ENCODE peak calls at places on chromosomes 4 and X, in four cellular contexts. K is spleen, R is mammary epithelial cell, D is foreskin keratinocyte. Z is an unnamed sample.

GRCh38 chrX:11267311-11267910 is 25.8 kb upstream of the AMELX start:
- DNase-seq in K (no peak), D (no peak), R (no peak), Z (no peak)

GRCh38 chrX:46327229-46328081 is 217.8 kb downstream of the ZNF674 start:
- DNase-seq in R (peak; percentile 83), K (no peak), D (peak; percentile 88), Z (no peak)

GRCh38 chr4:165328101-165328425 is 594 bp downstream of the MSMO1 start:
- DNase-seq in R (no peak), D (no peak), K (no peak), Z (no peak)

GRCh38 chr4:7804759-7805385 is 134.8 kb downstream of the AFAP1 start:
- DNase-seq in D (no peak), K (peak; percentile 49), R (no peak), Z (no peak)

GRCh38 chrX:101057095-101057714 is 5.3 kb upstream of the TRMT2B start:
- DNase-seq in D (peak; percentile 79), K (no peak), R (peak; percentile 57), Z (no peak)

GRCh38 chr4:7759221-7759620 is 180.4 kb downstream of the AFAP1 start:
- DNase-seq in K (peak; percentile 70), R (no peak), D (no peak), Z (no peak)

GRCh38 chr4:48779095-48779997 is 733 bp downstream of the FRYL start:
- DNase-seq in K (peak; percentile 95), R (peak; percentile 52), D (peak; percentile 54), Z (peak; percentile 49)

GRCh38 chr4:143458966-143459365 is 54.5 kb upstream of the SMARCA5 start:
- DNase-seq in R (no peak), K (no peak), D (no peak), Z (no peak)

GRCh38 chr4:517806-518070 is 18.7 kb downstream of the PIGG start:
- DNase-seq in R (no peak), D (no peak), K (no peak), Z (no peak)

GRCh38 chr4:92047209-92047877 is 256.4 kb upstream of the GRID2 start:
- DNase-seq in K (no peak), R (no peak), D (peak; percentile 23), Z (no peak)

GRCh38 chr4:7236847-7237246 is 44.5 kb downstream of the SORCS2 start:
- DNase-seq in D (no peak), R (no peak), K (no peak), Z (no peak)

GRCh38 chr4:173243917-173244658 is 75.5 kb downstream of the GALNT7 start:
- DNase-seq in R (no peak), K (no peak), D (no peak), Z (no peak)

GRCh38 chr4:173243321-173243720 is 74.7 kb downstream of the GALNT7 start:
- DNase-seq in D (peak; percentile 89), K (no peak), R (peak; percentile 88), Z (no peak)

GRCh38 chr4:173237722-173238121 is 69.1 kb downstream of the GALNT7 start:
- DNase-seq in K (no peak), D (no peak), R (no peak), Z (no peak)

GRCh38 chr4:173242466-173243250 is 74.0 kb downstream of the GALNT7 start:
- DNase-seq in K (no peak), R (peak; percentile 19), D (peak; percentile 37), Z (no peak)

DNA sequence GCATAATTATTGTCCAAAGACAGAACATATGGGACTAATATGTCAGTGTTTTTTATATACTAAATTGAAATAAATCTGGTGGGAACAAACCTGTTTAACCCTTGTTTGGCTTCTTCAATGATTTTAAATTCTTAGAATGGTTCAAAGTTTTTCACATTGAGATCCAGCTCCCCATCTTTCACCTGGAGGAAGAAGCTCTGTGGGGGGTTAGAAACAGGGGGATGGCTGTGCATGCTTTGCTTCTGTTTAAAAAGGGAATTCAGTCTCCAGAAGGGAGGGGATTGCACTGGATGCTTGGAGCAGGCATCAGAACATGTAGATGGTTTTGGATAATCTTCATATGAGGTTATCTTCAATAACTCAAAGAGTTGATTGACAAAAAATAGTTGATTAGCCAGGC is 72.1 kb downstream of the GALNT7 start:
- DNase-seq in K (no peak), D (no peak), R (no peak), Z (no peak)
- H3K27ac ChIP-seq in K (no peak overlapping the region), D (no peak overlapping the region), R (no peak overlapping the region), Z (no peak overlapping the region)

DNA sequence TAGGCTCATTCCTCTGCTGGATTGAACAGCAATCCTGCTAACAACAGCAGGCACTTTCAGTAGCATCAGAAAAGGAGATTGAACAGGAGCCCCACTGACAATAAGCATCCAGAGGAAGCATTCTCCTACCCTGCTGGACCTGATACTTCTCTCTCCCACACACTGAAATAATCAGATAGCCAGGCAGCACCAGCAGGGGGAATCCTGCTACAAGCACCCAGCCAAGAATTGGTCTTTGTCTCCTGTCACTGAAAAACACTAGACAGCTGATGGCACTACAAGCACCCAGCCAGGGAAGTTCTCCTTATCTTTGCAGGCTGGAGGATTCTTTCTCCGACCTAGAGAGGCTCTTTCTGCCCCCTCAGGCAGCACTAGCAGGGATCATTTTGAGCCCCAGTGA is 444.3 kb upstream of the GRIA3 start:
- DNase-seq in D (peak; percentile 2), K (no peak), R (no peak), Z (no peak)
- TF ChIP-seq CTCF in D (no peak), K (no peak), R (no peak), Z (no peak)

DNA sequence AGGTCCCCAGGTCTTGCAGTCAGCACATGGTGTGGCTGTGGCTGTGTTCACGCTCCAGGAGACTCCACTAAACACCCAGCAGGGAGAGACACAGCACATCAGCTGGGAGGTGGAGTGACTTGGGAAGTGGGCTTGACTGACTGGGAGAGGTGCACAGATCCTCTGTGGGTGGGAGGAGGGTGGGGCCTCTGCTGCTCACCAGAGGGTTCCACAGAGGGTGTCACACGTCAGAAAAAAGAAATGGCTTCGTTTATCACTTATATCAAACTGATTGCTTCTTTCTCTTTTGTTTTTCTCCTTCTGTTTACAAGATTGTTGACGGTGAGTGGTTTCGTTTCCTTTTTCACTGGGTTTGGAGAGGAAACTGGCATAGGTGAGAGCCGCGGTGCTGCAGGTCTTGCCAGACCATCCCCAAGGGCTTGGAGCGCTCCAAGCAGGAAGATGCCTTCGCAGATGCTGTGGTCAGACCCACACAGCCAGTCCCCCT is 24.8 kb upstream of the FAM193A start:
- DNase-seq in R (no peak), K (no peak), D (no peak), Z (no peak)
- H3K27ac ChIP-seq in R (no peak overlapping the region), K (no peak overlapping the region), D (no peak overlapping the region), Z (no peak overlapping the region)

GRCh38 chrX:102154900-102155805 is 624 bp downstream of the BEX5 start:
- DNase-seq in R (no peak), D (no peak), K (peak; percentile 77), Z (peak; percentile 4)

GRCh38 chrX:102155806-102156179 is at the start of gene BEX5:
- DNase-seq in K (peak; percentile 83), D (no peak), R (no peak), Z (peak; percentile 54)

DNA sequence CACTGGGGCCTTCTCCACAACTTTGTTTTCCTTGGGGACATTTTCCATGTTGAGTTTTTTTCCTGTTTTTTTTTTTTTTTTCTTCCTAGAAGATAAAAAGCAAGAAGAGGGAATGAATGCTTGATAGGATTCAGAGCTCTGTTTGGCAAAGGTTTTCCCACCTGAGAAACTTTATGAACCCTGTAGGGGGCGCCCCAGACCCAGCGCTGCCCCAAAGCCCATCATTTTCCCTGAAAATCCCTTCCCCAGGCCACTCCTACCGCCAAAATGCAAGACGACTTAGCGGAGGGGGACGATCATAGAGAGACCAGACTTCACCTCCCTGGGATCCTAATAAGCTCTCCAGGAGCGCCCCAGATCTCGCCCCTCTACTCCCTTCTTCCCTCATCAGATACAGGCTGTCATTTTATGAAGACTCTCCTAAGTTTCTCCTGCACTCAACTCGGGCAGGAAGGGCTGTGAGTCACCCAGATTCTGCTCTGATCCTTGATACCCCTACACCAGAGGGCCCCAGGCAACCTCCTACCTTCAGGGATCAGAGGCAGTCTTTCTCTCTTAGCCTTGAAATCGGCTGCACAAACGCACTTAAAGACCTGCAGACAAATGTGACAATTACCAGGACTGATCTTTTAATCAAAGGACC is 1.4 kb downstream of the BEX5 start:
- DNase-seq in K (no peak), D (no peak), R (no peak), Z (peak; percentile 3)
- TF ChIP-seq CTCF in K (no peak), D (no peak), R (no peak), Z (no peak)

GRCh38 chr4:113559947-113560346 is 201.6 kb downstream of the CAMK2D start:
- DNase-seq in D (no peak), R (no peak), K (no peak), Z (no peak)

GRCh38 chr4:113560579-113560978 is 201.0 kb downstream of the CAMK2D start:
- DNase-seq in K (no peak), D (no peak), R (no peak), Z (no peak)

GRCh38 chr4:113563691-113564378 is 197.7 kb downstream of the CAMK2D start:
- DNase-seq in D (no peak), R (no peak), K (no peak), Z (no peak)

GRCh38 chr4:113561758-113562157 is 199.8 kb downstream of the CAMK2D start:
- DNase-seq in D (no peak), K (no peak), R (no peak), Z (no peak)

DNA sequence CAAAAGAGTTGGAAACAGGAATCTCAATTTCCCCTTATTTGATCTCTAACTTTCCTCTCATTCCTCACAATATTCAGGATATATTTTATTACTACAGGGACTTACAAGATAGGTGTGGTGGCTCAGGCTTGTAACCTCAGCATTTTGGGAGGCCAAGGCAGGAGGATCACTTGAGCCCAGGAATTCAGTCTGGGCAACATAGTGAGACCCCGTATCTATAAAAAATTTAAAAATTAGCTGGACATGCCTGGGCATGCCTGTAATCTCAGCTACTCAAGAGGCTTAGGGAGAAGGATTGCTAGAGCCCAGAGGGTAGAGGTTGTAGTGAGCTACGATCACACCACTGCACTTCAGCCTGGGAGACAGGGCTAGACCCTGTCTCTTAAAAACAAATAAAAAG is 200.4 kb downstream of the CAMK2D start:
- DNase-seq in K (no peak), R (no peak), D (no peak), Z (no peak)
- H3K27ac ChIP-seq in K (no peak overlapping the region), R (peak overlapping the region; percentile 2), D (no peak overlapping the region), Z (no peak overlapping the region)

DNA sequence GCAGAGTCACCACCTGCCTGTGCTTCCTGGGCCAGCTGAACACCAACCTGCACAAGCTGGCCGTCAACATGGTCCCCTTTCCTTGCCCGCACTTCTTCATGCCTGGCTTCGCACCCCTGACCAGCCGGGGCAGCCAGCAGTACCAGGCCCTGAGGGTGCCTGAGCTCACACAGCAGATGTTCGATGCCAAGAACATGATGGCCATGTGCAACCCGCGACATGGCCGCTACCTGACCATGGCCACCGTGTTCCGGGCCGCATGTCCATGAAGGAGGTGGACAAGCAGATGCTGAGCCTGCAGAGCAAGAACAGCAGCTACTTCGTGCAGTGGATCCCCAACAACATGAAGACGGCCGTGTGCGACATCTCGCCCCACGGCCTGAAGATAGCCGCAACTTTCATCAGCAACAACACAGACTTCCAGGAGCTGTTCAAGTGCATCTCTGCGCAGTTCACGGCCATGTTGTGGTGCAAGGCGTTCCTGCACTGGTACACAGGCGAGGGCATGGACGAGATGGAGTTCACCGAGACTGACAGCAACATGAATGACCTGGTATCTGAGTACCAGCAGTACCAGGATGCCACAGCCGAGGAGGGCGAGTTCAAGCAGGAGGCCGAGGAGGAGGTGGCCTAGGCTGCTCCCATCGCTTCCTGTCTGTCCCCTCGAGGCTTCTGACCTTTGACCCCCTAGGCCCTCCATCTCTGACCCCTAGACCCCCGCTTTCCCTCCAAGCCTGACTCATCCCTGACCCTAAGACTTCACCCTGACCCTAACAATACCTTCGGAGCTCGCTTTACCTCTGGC is 170.3 kb downstream of the THOC2 start:
- DNase-seq in K (no peak), R (no peak), D (no peak), Z (no peak)
- TF ChIP-seq CTCF in K (no peak), R (no peak), D (no peak), Z (no peak)

Z was measured in prostate gland.